ENCODE peak calls at places on chromosomes 2 and 18, in eight cellular contexts. One of them, this sample, is unnamed.
A peak's percentile ranks its signal among the peaks of the same experiment; 100 is the strongest.

GRCh38 chr18:26621161-26622026 is 73.0 kb upstream of the KCTD1 start:
- DNase-seq in stimulated activated CD4-positive, alpha-beta T cell treated with anti-CD3 and anti-CD28 coated beads, Interleukin-1b, Interleukin-23, amount 100 ng/mL, for 24 hours: no peak
- DNase-seq in CD8-positive, alpha-beta T cell: no peak
- DNase-seq in A549: peak; percentile 68
- DNase-seq in osteocyte: no peak
- DNase-seq in activated naive CD4-positive, alpha-beta T cell: no peak
- DNase-seq in ACHN: no peak
- DNase-seq in NCI-H446 treated with DMSO at 0.1 percent for 48 hours: no peak
- DNase-seq in this sample: peak; percentile 84

GRCh38 chr2:11573418-11574175 is 39.8 kb downstream of the GREB1 start:
- DNase-seq in stimulated activated CD4-positive, alpha-beta T cell treated with anti-CD3 and anti-CD28 coated beads, Interleukin-1b, Interleukin-23, amount 100 ng/mL, for 24 hours: no peak
- DNase-seq in CD8-positive, alpha-beta T cell: no peak
- DNase-seq in A549: no peak
- DNase-seq in osteocyte: no peak
- DNase-seq in activated naive CD4-positive, alpha-beta T cell: no peak
- DNase-seq in ACHN: no peak
- DNase-seq in NCI-H446 treated with DMSO at 0.1 percent for 48 hours: no peak
- DNase-seq in this sample: no peak

GRCh38 chr18:76699923-76700322 is 122.4 kb upstream of the ZNF236 start:
- DNase-seq in stimulated activated CD4-positive, alpha-beta T cell treated with anti-CD3 and anti-CD28 coated beads, Interleukin-1b, Interleukin-23, amount 100 ng/mL, for 24 hours: no peak
- DNase-seq in CD8-positive, alpha-beta T cell: no peak
- DNase-seq in A549: no peak
- DNase-seq in osteocyte: no peak
- DNase-seq in activated naive CD4-positive, alpha-beta T cell: no peak
- DNase-seq in ACHN: no peak
- DNase-seq in NCI-H446 treated with DMSO at 0.1 percent for 48 hours: no peak
- DNase-seq in this sample: no peak

GRCh38 chr2:209532321-209532720 is 108.5 kb downstream of the MAP2 start:
- DNase-seq in stimulated activated CD4-positive, alpha-beta T cell treated with anti-CD3 and anti-CD28 coated beads, Interleukin-1b, Interleukin-23, amount 100 ng/mL, for 24 hours: no peak
- DNase-seq in CD8-positive, alpha-beta T cell: no peak
- DNase-seq in A549: no peak
- DNase-seq in osteocyte: no peak
- DNase-seq in activated naive CD4-positive, alpha-beta T cell: no peak
- DNase-seq in ACHN: no peak
- DNase-seq in NCI-H446 treated with DMSO at 0.1 percent for 48 hours: no peak
- DNase-seq in this sample: no peak

GRCh38 chr2:237451582-237452469 is 35.2 kb upstream of the MLPH start:
- DNase-seq in stimulated activated CD4-positive, alpha-beta T cell treated with anti-CD3 and anti-CD28 coated beads, Interleukin-1b, Interleukin-23, amount 100 ng/mL, for 24 hours: no peak
- DNase-seq in CD8-positive, alpha-beta T cell: peak; percentile 36
- DNase-seq in A549: no peak
- DNase-seq in osteocyte: no peak
- DNase-seq in activated naive CD4-positive, alpha-beta T cell: no peak
- DNase-seq in ACHN: no peak
- DNase-seq in NCI-H446 treated with DMSO at 0.1 percent for 48 hours: no peak
- DNase-seq in this sample: peak; percentile 70

GRCh38 chr2:105376789-105377231 is 22.0 kb downstream of the FHL2 start:
- DNase-seq in stimulated activated CD4-positive, alpha-beta T cell treated with anti-CD3 and anti-CD28 coated beads, Interleukin-1b, Interleukin-23, amount 100 ng/mL, for 24 hours: no peak
- DNase-seq in CD8-positive, alpha-beta T cell: no peak
- DNase-seq in A549: no peak
- DNase-seq in osteocyte: no peak
- DNase-seq in activated naive CD4-positive, alpha-beta T cell: no peak
- DNase-seq in ACHN: no peak
- DNase-seq in NCI-H446 treated with DMSO at 0.1 percent for 48 hours: no peak
- DNase-seq in this sample: no peak

GRCh38 chr2:168156661-168157060 is 90.7 kb downstream of the STK39 start:
- DNase-seq in stimulated activated CD4-positive, alpha-beta T cell treated with anti-CD3 and anti-CD28 coated beads, Interleukin-1b, Interleukin-23, amount 100 ng/mL, for 24 hours: no peak
- DNase-seq in CD8-positive, alpha-beta T cell: no peak
- DNase-seq in A549: peak; percentile 5
- DNase-seq in osteocyte: no peak
- DNase-seq in activated naive CD4-positive, alpha-beta T cell: no peak
- DNase-seq in ACHN: no peak
- DNase-seq in NCI-H446 treated with DMSO at 0.1 percent for 48 hours: no peak
- DNase-seq in this sample: no peak

GRCh38 chr2:85288244-85288725 is 39.5 kb downstream of the TGOLN2 start:
- DNase-seq in stimulated activated CD4-positive, alpha-beta T cell treated with anti-CD3 and anti-CD28 coated beads, Interleukin-1b, Interleukin-23, amount 100 ng/mL, for 24 hours: no peak
- DNase-seq in CD8-positive, alpha-beta T cell: no peak
- DNase-seq in A549: peak; percentile 82
- DNase-seq in osteocyte: no peak
- DNase-seq in activated naive CD4-positive, alpha-beta T cell: no peak
- DNase-seq in ACHN: peak; percentile 53
- DNase-seq in NCI-H446 treated with DMSO at 0.1 percent for 48 hours: no peak
- DNase-seq in this sample: no peak

GRCh38 chr18:62387257-62387656 is 62.1 kb downstream of the TNFRSF11A start:
- DNase-seq in stimulated activated CD4-positive, alpha-beta T cell treated with anti-CD3 and anti-CD28 coated beads, Interleukin-1b, Interleukin-23, amount 100 ng/mL, for 24 hours: no peak
- DNase-seq in CD8-positive, alpha-beta T cell: no peak
- DNase-seq in A549: no peak
- DNase-seq in osteocyte: no peak
- DNase-seq in activated naive CD4-positive, alpha-beta T cell: no peak
- DNase-seq in ACHN: no peak
- DNase-seq in NCI-H446 treated with DMSO at 0.1 percent for 48 hours: no peak
- DNase-seq in this sample: no peak